ENCODE peak calls at places on chromosomes 16 and 17, in seven cellular contexts. One of them, this sample, is unnamed.

GRCh38 chr17:7513850-7514419 is 29.8 kb downstream of the POLR2A start:
- DNase-seq in glutamatergic neuron: no peak
- DNase-seq in choroid plexus epithelial cell: no peak
- DNase-seq in cardiac fibroblast: no peak
- DNase-seq in mucosa of gallbladder: no peak
- DNase-seq in GM12878: no peak
- DNase-seq in activated CD4-positive, alpha-beta T cell treated with anti-CD3 and anti-CD28 coated beads for 1 hour: no peak
- DNase-seq in this sample: no peak

GRCh38 chr17:74042744-74043486 is 160.6 kb upstream of the RPL38 start:
- DNase-seq in glutamatergic neuron: no peak
- DNase-seq in activated CD4-positive, alpha-beta T cell treated with anti-CD3 and anti-CD28 coated beads for 1 hour: no peak
- DNase-seq in choroid plexus epithelial cell: peak
- DNase-seq in GM12878: no peak
- DNase-seq in cardiac fibroblast: peak
- DNase-seq in mucosa of gallbladder: peak
- DNase-seq in this sample: no peak

GRCh38 chr17:73356561-73357170 is 44.9 kb upstream of the CDC42EP4 start:
- DNase-seq in activated CD4-positive, alpha-beta T cell treated with anti-CD3 and anti-CD28 coated beads for 1 hour: no peak
- DNase-seq in choroid plexus epithelial cell: no peak
- DNase-seq in cardiac fibroblast: no peak
- DNase-seq in mucosa of gallbladder: no peak
- DNase-seq in glutamatergic neuron: no peak
- DNase-seq in GM12878: no peak
- DNase-seq in this sample: peak

GRCh38 chr16:87006789-87007745 is 310.1 kb downstream of the C16orf95 start:
- DNase-seq in mucosa of gallbladder: no peak
- DNase-seq in choroid plexus epithelial cell: peak
- DNase-seq in cardiac fibroblast: no peak
- DNase-seq in glutamatergic neuron: peak
- DNase-seq in GM12878: no peak
- DNase-seq in activated CD4-positive, alpha-beta T cell treated with anti-CD3 and anti-CD28 coated beads for 1 hour: no peak
- DNase-seq in this sample: peak

GRCh38 chr17:77924757-77925336 is 33.7 kb upstream of the TNRC6C start:
- DNase-seq in choroid plexus epithelial cell: peak
- DNase-seq in mucosa of gallbladder: peak
- DNase-seq in GM12878: no peak
- DNase-seq in activated CD4-positive, alpha-beta T cell treated with anti-CD3 and anti-CD28 coated beads for 1 hour: no peak
- DNase-seq in glutamatergic neuron: no peak
- DNase-seq in cardiac fibroblast: peak
- DNase-seq in this sample: no peak

GRCh38 chr17:8494021-8494420 is 58.3 kb downstream of the NDEL1 start:
- DNase-seq in glutamatergic neuron: no peak
- DNase-seq in choroid plexus epithelial cell: no peak
- DNase-seq in cardiac fibroblast: no peak
- DNase-seq in mucosa of gallbladder: no peak
- DNase-seq in GM12878: no peak
- DNase-seq in activated CD4-positive, alpha-beta T cell treated with anti-CD3 and anti-CD28 coated beads for 1 hour: no peak
- DNase-seq in this sample: no peak

GRCh38 chr17:51289776-51290175 is 29.4 kb downstream of the UTP18 start:
- DNase-seq in mucosa of gallbladder: no peak
- DNase-seq in cardiac fibroblast: no peak
- DNase-seq in GM12878: no peak
- DNase-seq in activated CD4-positive, alpha-beta T cell treated with anti-CD3 and anti-CD28 coated beads for 1 hour: no peak
- DNase-seq in glutamatergic neuron: no peak
- DNase-seq in choroid plexus epithelial cell: no peak
- DNase-seq in this sample: no peak

GRCh38 chr16:84582958-84583516 is 34.8 kb downstream of the COTL1 start:
- DNase-seq in mucosa of gallbladder: no peak
- DNase-seq in activated CD4-positive, alpha-beta T cell treated with anti-CD3 and anti-CD28 coated beads for 1 hour: no peak
- DNase-seq in choroid plexus epithelial cell: peak
- DNase-seq in cardiac fibroblast: peak
- DNase-seq in GM12878: no peak
- DNase-seq in glutamatergic neuron: no peak
- DNase-seq in this sample: no peak

GRCh38 chr16:67104845-67105244 is 4.9 kb upstream of the PHAF1 start:
- DNase-seq in cardiac fibroblast: no peak
- DNase-seq in glutamatergic neuron: no peak
- DNase-seq in mucosa of gallbladder: peak
- DNase-seq in choroid plexus epithelial cell: no peak
- DNase-seq in GM12878: no peak
- DNase-seq in activated CD4-positive, alpha-beta T cell treated with anti-CD3 and anti-CD28 coated beads for 1 hour: no peak
- DNase-seq in this sample: no peak

GRCh38 chr17:16215273-16215964 is at the start of gene NCOR1:
- DNase-seq in glutamatergic neuron: peak
- DNase-seq in GM12878: no peak
- DNase-seq in mucosa of gallbladder: peak
- DNase-seq in activated CD4-positive, alpha-beta T cell treated with anti-CD3 and anti-CD28 coated beads for 1 hour: peak
- DNase-seq in choroid plexus epithelial cell: peak
- DNase-seq in cardiac fibroblast: peak
- DNase-seq in this sample: peak

GRCh38 chr16:68005786-68006286 is 6.6 kb upstream of the DPEP2 start:
- DNase-seq in choroid plexus epithelial cell: peak
- DNase-seq in mucosa of gallbladder: peak
- DNase-seq in cardiac fibroblast: no peak
- DNase-seq in GM12878: no peak
- DNase-seq in glutamatergic neuron: no peak
- DNase-seq in activated CD4-positive, alpha-beta T cell treated with anti-CD3 and anti-CD28 coated beads for 1 hour: no peak
- DNase-seq in this sample: no peak

GRCh38 chr16:75580-76501 is 2.2 kb upstream of the MPG start:
- DNase-seq in activated CD4-positive, alpha-beta T cell treated with anti-CD3 and anti-CD28 coated beads for 1 hour: no peak
- DNase-seq in cardiac fibroblast: peak
- DNase-seq in GM12878: no peak
- DNase-seq in glutamatergic neuron: no peak
- DNase-seq in mucosa of gallbladder: peak
- DNase-seq in choroid plexus epithelial cell: peak
- DNase-seq in this sample: no peak

GRCh38 chr16:82995286-82995926 is 368.6 kb downstream of the CDH13 start:
- DNase-seq in activated CD4-positive, alpha-beta T cell treated with anti-CD3 and anti-CD28 coated beads for 1 hour: no peak
- DNase-seq in cardiac fibroblast: peak
- DNase-seq in choroid plexus epithelial cell: no peak
- DNase-seq in mucosa of gallbladder: peak
- DNase-seq in glutamatergic neuron: no peak
- DNase-seq in GM12878: no peak
- DNase-seq in this sample: no peak

GRCh38 chr16:19392352-19392751 is 25.3 kb upstream of the TMC5 start:
- DNase-seq in mucosa of gallbladder: no peak
- DNase-seq in choroid plexus epithelial cell: no peak
- DNase-seq in glutamatergic neuron: no peak
- DNase-seq in cardiac fibroblast: no peak
- DNase-seq in GM12878: no peak
- DNase-seq in activated CD4-positive, alpha-beta T cell treated with anti-CD3 and anti-CD28 coated beads for 1 hour: no peak
- DNase-seq in this sample: no peak